ENCODE peak calls at places on chromosomes 12 and 14, in six cellular contexts. X, U, D, Y, P and L are unnamed samples.

GRCh38 chr14:52348279-52348678 is 34.2 kb downstream of the PTGER2 start:
- DNase-seq in X (no peak), U (no peak), D (peak), Y (no peak), P (no peak), L (no peak)

GRCh38 chr12:115672506-115673080 is 604.9 kb downstream of the MED13L start:
- DNase-seq in X (no peak), U (no peak), D (no peak), Y (no peak), P (no peak), L (no peak)

GRCh38 chr14:55427439-55427838 is 13.0 kb downstream of the TBPL2 start:
- DNase-seq in X (no peak), U (no peak), D (no peak), Y (peak), P (no peak), L (no peak)

GRCh38 chr14:39232554-39233415 is 930 bp upstream of the MIA2 start:
- DNase-seq in X (no peak), U (no peak), D (peak), Y (no peak), P (no peak), L (no peak)

GRCh38 chr12:685388-685787 is 22.1 kb upstream of the NINJ2 start:
- DNase-seq in X (peak), U (peak), D (no peak), Y (no peak), P (peak), L (peak)

GRCh38 chr14:76863724-76864407 is 37.7 kb downstream of the LRRC74A start:
- DNase-seq in X (no peak), U (no peak), D (no peak), Y (no peak), P (no peak), L (peak)

GRCh38 chr12:32025906-32026305 is 66.7 kb downstream of the RESF1 start:
- DNase-seq in X (no peak), U (peak), D (no peak), Y (no peak), P (peak), L (no peak)

GRCh38 chr12:10249690-10250455 is 37.2 kb downstream of the GABARAPL1 start:
- DNase-seq in X (no peak), U (no peak), D (no peak), Y (no peak), P (no peak), L (no peak)

GRCh38 chr12:78928200-78929074 is 63.9 kb downstream of the SYT1 start:
- DNase-seq in X (peak), U (no peak), D (peak), Y (peak), P (no peak), L (no peak)

GRCh38 chr14:22438742-22439141 is 150.3 kb downstream of the DAD1 start:
- DNase-seq in X (no peak), U (no peak), D (no peak), Y (no peak), P (no peak), L (no peak)

GRCh38 chr14:35400707-35401421 is 3.7 kb downstream of the NFKBIA start:
- DNase-seq in X (no peak), U (peak), D (no peak), Y (no peak), P (peak), L (no peak)

GRCh38 chr14:95877633-95878032 is 1.0 kb downstream of the TUNAR start:
- DNase-seq in X (no peak), U (no peak), D (no peak), Y (no peak), P (no peak), L (no peak)

GRCh38 chr14:95872777-95873176 is 3.9 kb upstream of the TUNAR start:
- DNase-seq in X (no peak), U (no peak), D (no peak), Y (no peak), P (no peak), L (no peak)

GRCh38 chr14:95876769-95877490 is at the start of gene TUNAR:
- DNase-seq in X (no peak), U (no peak), D (no peak), Y (no peak), P (no peak), L (no peak)

GRCh38 chr14:95871531-95871930 is 5.1 kb upstream of the TUNAR start:
- DNase-seq in X (no peak), U (no peak), D (no peak), Y (no peak), P (no peak), L (no peak)

DNA sequence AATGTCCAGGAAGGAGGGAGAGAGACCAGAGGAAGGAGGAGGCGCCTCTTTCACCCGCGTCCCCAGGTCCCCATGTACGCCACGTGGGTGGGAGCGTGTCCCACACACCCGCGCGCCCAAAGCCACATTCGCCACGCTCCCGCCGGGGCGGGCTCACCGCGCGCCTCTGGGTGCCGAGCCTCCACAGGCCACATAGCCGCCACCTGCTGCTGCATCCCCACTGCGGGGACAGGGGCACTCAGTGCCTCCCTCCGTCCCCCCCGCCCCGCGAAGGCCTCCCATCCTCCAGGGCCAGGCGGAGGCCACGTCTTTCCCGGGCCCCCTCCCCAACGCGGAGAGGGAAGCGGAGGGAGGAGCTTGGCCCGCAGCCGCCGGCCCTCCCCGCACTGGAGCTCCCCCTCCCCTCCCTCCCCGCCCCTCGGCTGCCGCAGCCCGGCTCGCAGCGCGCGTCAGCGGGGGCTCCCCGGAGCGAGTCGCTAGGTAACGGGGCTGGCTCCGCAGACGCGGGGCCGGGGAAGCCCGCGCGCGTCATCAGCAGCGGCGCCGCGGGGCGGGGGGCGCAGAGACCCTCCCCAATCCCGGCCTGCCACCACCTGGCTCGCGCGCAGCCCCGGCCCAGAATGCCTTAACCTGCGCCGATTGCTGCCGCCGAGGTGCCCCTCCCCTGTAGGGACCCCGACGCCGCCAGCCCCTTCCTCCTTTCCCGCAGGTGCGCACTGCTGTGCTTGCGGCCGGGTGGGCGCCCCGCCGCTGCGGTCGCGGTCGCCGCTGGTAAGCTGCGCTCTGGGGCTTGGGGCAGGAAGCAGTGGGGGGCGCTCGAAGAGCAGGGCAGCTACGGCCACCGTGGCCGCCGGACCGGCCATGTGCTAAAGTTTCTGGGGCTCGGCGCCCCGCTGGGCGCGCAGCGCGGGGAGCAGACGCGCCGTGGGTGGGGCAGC is 532 bp upstream of the TUNAR start:
- DNase-seq in X (no peak), U (no peak), D (no peak), Y (no peak), P (no peak), L (no peak)
- H3K4me3 ChIP-seq in X (no peak), U (no peak), D (no peak), Y (no peak), P (no peak), L (no peak)

GRCh38 chr12:40010899-40011774 is 94.7 kb downstream of the SLC2A13 start:
- DNase-seq in X (peak), U (peak), D (peak), Y (peak), P (no peak), L (no peak)
- H3K4me3 ChIP-seq in X (no peak), U (peak), D (peak), Y (no peak), P (peak), L (peak)

GRCh38 chr12:121399391-121400331 is at the start of gene RNF34:
- DNase-seq in X (peak), U (peak), D (peak), Y (peak), P (peak), L (peak)
- H3K4me3 ChIP-seq in X (peak), U (peak), D (peak), Y (peak), P (peak), L (peak)

GRCh38 chr14:28767239-28767850 is 758 bp downstream of the FOXG1 start:
- DNase-seq in X (no peak), U (no peak), D (no peak), Y (no peak), P (no peak), L (no peak)
- H3K4me3 ChIP-seq in X (peak), U (no peak), D (peak), Y (no peak), P (no peak), L (no peak)

DNA sequence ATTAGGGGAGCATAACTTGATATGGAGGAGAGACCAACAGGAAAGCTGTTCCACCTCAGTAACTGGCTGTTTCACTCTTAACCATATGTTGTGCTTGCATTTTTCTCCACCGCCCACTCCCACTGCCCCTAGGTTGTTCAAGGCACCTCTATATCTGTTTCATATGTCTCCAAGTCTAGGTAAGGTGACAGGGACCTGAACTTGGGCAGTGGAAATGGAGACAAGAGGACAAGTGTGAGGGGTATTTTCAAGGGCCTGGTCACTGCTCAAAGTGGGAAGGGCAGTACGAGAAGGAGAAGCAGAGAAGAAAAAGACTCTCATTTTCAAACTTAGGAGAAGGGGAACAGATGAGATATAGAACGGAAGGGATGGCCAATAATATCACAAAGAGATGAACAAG is 3.1 kb downstream of the SLC38A1 start:
- DNase-seq in X (no peak), U (no peak), D (no peak), Y (no peak), P (no peak), L (no peak)
- H3K4me3 ChIP-seq in X (peak), U (peak), D (peak), Y (peak), P (peak), L (peak)

GRCh38 chr12:65891987-65892481 is 67.8 kb downstream of the HMGA2 start:
- DNase-seq in X (peak), U (no peak), D (peak), Y (peak), P (no peak), L (no peak)
- H3K4me3 ChIP-seq in X (peak), U (no peak), D (peak), Y (no peak), P (no peak), L (no peak)

DNA sequence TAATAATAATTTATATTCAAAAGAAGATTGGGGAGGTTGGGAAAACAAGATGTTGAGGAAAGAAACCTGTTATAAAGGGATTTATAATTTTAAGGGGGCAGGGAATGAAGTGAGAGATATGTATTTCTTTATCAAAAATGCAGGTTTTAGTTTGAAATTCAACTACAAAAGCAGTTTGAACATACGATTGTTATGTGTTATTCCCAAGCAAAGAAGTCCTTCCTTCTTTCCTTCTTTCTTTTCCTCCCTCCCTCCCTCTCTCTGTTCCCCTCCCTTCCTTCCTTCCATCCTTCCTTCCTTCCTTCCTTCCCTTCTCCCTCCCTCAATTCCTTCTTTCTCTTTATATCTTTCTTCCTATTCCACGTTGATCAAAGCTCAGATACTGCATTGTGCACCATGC is 173.3 kb downstream of the NOVA1 start:
- DNase-seq in X (no peak), U (no peak), D (no peak), Y (no peak), P (no peak), L (no peak)
- H3K4me3 ChIP-seq in X (no peak), U (no peak), D (no peak), Y (no peak), P (no peak), L (no peak)

GRCh38 chr12:4031703-4032291 is 158.6 kb upstream of the PARP11 start:
- DNase-seq in X (no peak), U (no peak), D (peak), Y (no peak), P (no peak), L (no peak)
- H3K4me3 ChIP-seq in X (peak), U (peak), D (peak), Y (peak), P (peak), L (no peak)